ENCODE peak calls at places on chromosomes 1 and 21, in eight cellular contexts. O is choroid plexus epithelial cell; P is foreskin fibroblast; T is left lung; Q is brain microvascular endothelial cell; R is GM23338; H is CD8-positive, alpha-beta T cell; J is heart right ventricle. M is an unnamed sample.
A peak's percentile ranks its signal among the peaks of the same experiment; 100 is the strongest.

GRCh38 chr1:17564458-17565393 is 25.2 kb downstream of the ARHGEF10L start:
- DNase-seq in O (no peak), P (no peak), T (no peak), Q (no peak), R (no peak), H (no peak), J (no peak), M (no peak)

GRCh38 chr21:40631201-40631600 is 215.8 kb downstream of the DSCAM start:
- DNase-seq in O (no peak), P (no peak), T (no peak), Q (no peak), R (no peak), H (no peak), J (no peak), M (peak; percentile 26)

GRCh38 chr1:192805832-192806323 is 3.0 kb upstream of the RGS2 start:
- DNase-seq in O (peak; percentile 97), P (peak; percentile 92), T (no peak), Q (peak; percentile 87), R (peak; percentile 50), H (no peak), J (no peak), M (peak; percentile 94)

GRCh38 chr1:201916649-201917249 is 28.1 kb downstream of the SHISA4 start:
- DNase-seq in O (peak; percentile 97), P (peak; percentile 92), T (peak; percentile 69), Q (peak; percentile 87), R (no peak), H (no peak), J (peak; percentile 63), M (peak; percentile 42)

GRCh38 chr1:54070549-54070915 is 17.1 kb downstream of the TCEANC2 start:
- DNase-seq in O (peak; percentile 43), P (no peak), T (no peak), Q (no peak), R (no peak), H (no peak), J (no peak), M (no peak)

GRCh38 chr1:216566809-216567208 is 143.6 kb upstream of the USH2A start:
- DNase-seq in O (peak; percentile 72), P (peak; percentile 46), T (no peak), Q (peak; percentile 26), R (peak; percentile 24), H (no peak), J (no peak), M (peak; percentile 48)

GRCh38 chr1:16607433-16607851 is 5.9 kb downstream of the NBPF1 start:
- DNase-seq in O (no peak), P (no peak), T (no peak), Q (no peak), R (no peak), H (no peak), J (no peak), M (no peak)

GRCh38 chr1:7608628-7609295 is 162.3 kb upstream of the VAMP3 start:
- DNase-seq in O (peak; percentile 49), P (no peak), T (no peak), Q (no peak), R (peak; percentile 74), H (no peak), J (no peak), M (no peak)

DNA sequence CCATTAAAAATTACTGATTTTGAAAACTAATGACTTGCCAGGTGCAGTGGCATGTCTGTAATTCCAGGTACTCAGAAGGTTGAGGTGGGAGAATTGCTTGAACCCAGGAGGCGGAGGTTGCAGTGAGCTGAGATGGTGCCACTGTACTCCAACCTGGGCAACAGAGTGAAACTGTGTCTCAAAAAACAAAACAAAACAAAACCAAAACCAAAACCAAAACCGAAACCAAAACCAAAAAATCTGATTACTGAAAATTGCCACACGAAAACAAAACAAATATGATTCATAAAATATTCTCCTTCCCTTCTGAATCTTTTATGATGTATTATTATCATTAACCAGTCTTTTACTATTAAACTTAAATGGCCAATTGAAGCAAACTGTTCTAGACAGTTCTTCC is 74.1 kb downstream of the SERINC2 start:
- DNase-seq in O (no peak), P (no peak), T (no peak), Q (no peak), R (no peak), H (no peak), J (no peak), M (no peak)
- H3K4me3 ChIP-seq in O (no peak overlapping the region), P (no peak overlapping the region), T (no peak overlapping the region), Q (no peak overlapping the region), R (no peak overlapping the region), H (no peak overlapping the region), J (no peak overlapping the region), M (no peak overlapping the region)

GRCh38 chr1:88079036-88079435 is 605.0 kb upstream of the PKN2 start:
- DNase-seq in O (peak; percentile 7), P (no peak), T (no peak), Q (no peak), R (peak; percentile 85), H (no peak), J (no peak), M (peak; percentile 20)
- TF ChIP-seq CTCF in O (peak; percentile 45), P (peak; percentile 27), T (no peak), Q (peak; percentile 75), R (peak; percentile 82), H (no peak), J (no peak), M (peak; percentile 46)

GRCh38 chr1:83692524-83693336 is 306.2 kb downstream of the TTLL7 start:
- DNase-seq in O (peak; percentile 53), P (peak; percentile 71), T (no peak), Q (peak; percentile 37), R (peak; percentile 81), H (no peak), J (no peak), M (peak; percentile 25)
- H3K4me3 ChIP-seq in O (peak overlapping the region; percentile 41), P (peak overlapping the region; percentile 32), T (peak overlapping the region; percentile 17), Q (peak overlapping the region; percentile 39), R (peak overlapping the region; percentile 29), H (peak overlapping the region; percentile 46), J (peak overlapping the region; percentile 25), M (no peak overlapping the region)

GRCh38 chr1:84505167-84506001 is 802 bp upstream of the SPATA1 start:
- DNase-seq in O (peak; percentile 57), P (peak; percentile 82), T (peak; percentile 67), Q (peak; percentile 25), R (peak; percentile 74), H (no peak), J (no peak), M (peak; percentile 65)
- TF ChIP-seq CTCF in O (peak; percentile 0), P (no peak), T (no peak), Q (no peak), R (no peak), H (no peak), J (no peak), M (no peak)

GRCh38 chr21:39385299-39386145 is 36.6 kb upstream of the HMGN1 start:
- DNase-seq in O (peak; percentile 89), P (peak; percentile 90), T (peak; percentile 88), Q (peak; percentile 62), R (no peak), H (peak; percentile 53), J (peak; percentile 85), M (peak; percentile 65)
- H3K4me3 ChIP-seq in O (peak overlapping the region; percentile 62), P (peak overlapping the region; percentile 54), T (peak overlapping the region; percentile 30), Q (peak overlapping the region; percentile 54), R (no peak overlapping the region), H (peak overlapping the region; percentile 37), J (peak overlapping the region; percentile 34), M (peak overlapping the region; percentile 45)

DNA sequence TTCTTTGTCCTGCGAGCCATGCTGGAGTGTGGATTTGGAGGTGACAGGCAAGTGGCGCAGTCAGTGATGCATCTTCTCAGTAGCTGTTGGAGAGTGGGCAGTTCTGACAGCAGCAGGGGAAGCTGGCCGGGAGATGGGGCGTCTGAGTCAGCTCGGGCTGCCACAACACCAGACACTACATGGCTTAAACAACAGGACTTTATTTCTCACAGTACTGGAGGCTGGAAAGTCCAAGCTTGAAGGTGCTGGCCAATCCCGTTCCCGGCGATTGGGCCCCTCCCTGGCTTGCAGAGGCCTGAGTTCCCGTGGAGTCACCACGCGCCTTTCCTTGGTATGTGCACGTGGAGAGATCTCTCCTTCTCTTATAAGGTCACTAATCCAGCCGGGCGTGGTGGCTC is 16.6 kb downstream of the SLC27A3 start:
- DNase-seq in O (peak; percentile 70), P (peak; percentile 69), T (no peak), Q (peak; percentile 69), R (no peak), H (no peak), J (no peak), M (peak; percentile 55)
- TF ChIP-seq CTCF in O (peak; percentile 35), P (no peak), T (no peak), Q (peak; percentile 26), R (no peak), H (no peak), J (no peak), M (no peak)

DNA sequence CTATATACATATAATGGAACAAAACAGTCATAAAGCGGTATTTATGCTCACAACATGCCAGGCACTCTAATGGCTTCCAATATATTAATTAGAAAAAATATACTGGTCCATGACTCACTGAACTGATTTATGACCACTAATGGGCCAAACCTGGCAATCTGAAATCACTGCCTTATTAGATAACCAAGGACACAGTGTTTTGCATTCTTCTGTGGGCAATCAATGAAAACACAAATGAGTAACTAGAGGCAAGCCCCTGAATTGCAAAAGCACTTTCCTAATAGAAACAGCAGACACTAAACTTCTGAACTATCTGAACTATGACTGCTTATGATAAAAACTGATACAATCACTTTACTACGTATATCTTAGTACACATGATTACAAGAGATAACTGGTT is 3.5 kb downstream of the GCLM start:
- DNase-seq in O (peak; percentile 46), P (peak; percentile 82), T (no peak), Q (peak; percentile 5), R (no peak), H (no peak), J (no peak), M (peak; percentile 35)
- H3K4me3 ChIP-seq in O (no peak overlapping the region), P (no peak overlapping the region), T (no peak overlapping the region), Q (no peak overlapping the region), R (no peak overlapping the region), H (no peak overlapping the region), J (no peak overlapping the region), M (no peak overlapping the region)

GRCh38 chr1:226440512-226440911 is 32.6 kb upstream of the PARP1 start:
- DNase-seq in O (no peak), P (no peak), T (no peak), Q (no peak), R (no peak), H (no peak), J (no peak), M (no peak)
- TF ChIP-seq CTCF in O (no peak), P (no peak), T (no peak), Q (no peak), R (no peak), H (no peak), J (no peak), M (no peak)

GRCh38 chr1:85133565-85134159 is 67.2 kb downstream of the SYDE2 start:
- DNase-seq in O (no peak), P (peak; percentile 10), T (no peak), Q (no peak), R (peak; percentile 18), H (no peak), J (no peak), M (no peak)
- H3K4me3 ChIP-seq in O (no peak overlapping the region), P (no peak overlapping the region), T (no peak overlapping the region), Q (no peak overlapping the region), R (no peak overlapping the region), H (no peak overlapping the region), J (no peak overlapping the region), M (no peak overlapping the region)

DNA sequence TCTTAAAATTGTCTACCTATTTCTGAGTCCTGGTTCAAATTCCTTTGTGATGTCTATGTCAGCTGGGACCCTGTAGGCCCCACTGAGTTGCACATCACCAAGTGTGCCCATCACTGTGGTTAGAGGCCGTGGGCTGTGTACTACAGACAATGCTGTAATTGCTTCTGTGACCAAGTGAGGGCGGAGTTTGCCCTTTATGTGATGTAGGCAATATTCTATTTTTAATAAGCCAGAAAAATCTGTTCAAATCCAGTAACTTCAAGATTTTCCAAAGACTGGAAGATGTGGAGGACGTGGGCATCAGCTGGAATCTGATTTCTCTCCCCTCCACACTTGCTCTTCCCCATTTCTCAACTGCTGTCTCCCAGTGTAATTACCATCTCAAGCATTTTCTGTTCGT is 215.4 kb downstream of the PBX1 start:
- DNase-seq in O (no peak), P (no peak), T (no peak), Q (no peak), R (no peak), H (no peak), J (no peak), M (no peak)
- TF ChIP-seq CTCF in O (peak; percentile 42), P (no peak), T (no peak), Q (peak; percentile 41), R (peak; percentile 50), H (no peak), J (peak; percentile 27), M (no peak)

M was measured in epithelial cell of esophagus.